ENCODE peak calls at places on chromosomes 6 and 20, in eight cellular contexts. H is brain microvascular endothelial cell; G is GM23248; W is CD4-positive, CD25-positive, alpha-beta regulatory T cell; D is CD8-positive, alpha-beta T cell; P is heart right ventricle; Y is psoas muscle; O is right lobe of liver. A is an unnamed sample.

GRCh38 chr20:3686867-3687321 is 5.1 kb upstream of the ADAM33 start:
- DNase-seq in O (no peak), P (peak; percentile 86), W (no peak), H (peak; percentile 56), Y (peak; percentile 91), D (no peak), G (peak; percentile 97), A (peak; percentile 30)

GRCh38 chr6:138498575-138499302 is 555 bp downstream of the NHSL1 start:
- DNase-seq in D (no peak), P (no peak), G (no peak), Y (no peak), O (no peak), H (no peak), W (no peak), A (no peak)

GRCh38 chr20:45783656-45784294 is 7.9 kb downstream of the WFDC3 start:
- DNase-seq in O (no peak), W (no peak), G (no peak), P (peak; percentile 38), Y (no peak), H (no peak), D (no peak), A (peak; percentile 64)

GRCh38 chr6:131968672-131969071 is 17.5 kb upstream of the CCN2 start:
- DNase-seq in W (no peak), O (no peak), P (no peak), D (no peak), G (no peak), Y (no peak), H (no peak), A (no peak)

GRCh38 chr6:136510782-136511181 is 39.4 kb downstream of the MAP7 start:
- DNase-seq in Y (no peak), G (no peak), W (no peak), P (no peak), O (no peak), H (no peak), D (no peak), A (no peak)

GRCh38 chr20:884983-885952 is 30.9 kb downstream of the ANGPT4 start:
- DNase-seq in O (no peak), D (no peak), W (no peak), H (peak; percentile 19), Y (peak; percentile 65), P (no peak), G (peak; percentile 75), A (peak; percentile 8)

GRCh38 chr20:62913043-62913630 is 13.2 kb downstream of the DIDO1 start:
- DNase-seq in Y (no peak), O (no peak), P (no peak), G (no peak), D (no peak), W (no peak), H (no peak), A (no peak)

GRCh38 chr6:20162515-20162914 is 49.8 kb downstream of the MBOAT1 start:
- DNase-seq in W (no peak), O (no peak), P (no peak), G (no peak), D (no peak), Y (no peak), H (no peak), A (no peak)

GRCh38 chr20:47753571-47754120 is 31.6 kb downstream of the SULF2 start:
- DNase-seq in G (no peak), H (no peak), W (no peak), Y (no peak), P (no peak), O (no peak), D (no peak), A (no peak)

GRCh38 chr20:53216856-53217576 is 244.9 kb downstream of the TSHZ2 start:
- DNase-seq in G (peak; percentile 44), O (peak; percentile 83), D (peak; percentile 84), Y (peak; percentile 74), P (peak; percentile 57), H (peak; percentile 0), W (peak; percentile 70), A (peak; percentile 82)

GRCh38 chr20:38001173-38001875 is 31.9 kb downstream of the TTI1 start:
- DNase-seq in P (no peak), H (peak; percentile 76), O (no peak), Y (no peak), W (no peak), G (peak; percentile 88), D (no peak), A (no peak)

GRCh38 chr20:41308726-41309413 is 8.7 kb downstream of the ZHX3 start:
- DNase-seq in H (no peak), P (no peak), D (no peak), G (peak; percentile 65), W (no peak), Y (no peak), O (no peak), A (no peak)

GRCh38 chr6:81002126-81002525 is 750.4 kb downstream of the TENT5A start:
- DNase-seq in W (no peak), G (peak; percentile 8), P (no peak), H (no peak), D (no peak), O (no peak), Y (no peak), A (no peak)

GRCh38 chr20:47927944-47928343 is 142.7 kb upstream of the SULF2 start:
- DNase-seq in D (no peak), Y (no peak), H (no peak), O (no peak), P (no peak), W (no peak), G (no peak), A (no peak)

GRCh38 chr20:5090191-5090590 is 29.6 kb downstream of the PCNA start:
- DNase-seq in O (no peak), D (no peak), W (no peak), P (peak; percentile 23), H (no peak), Y (no peak), G (no peak), A (peak; percentile 58)

GRCh38 chr6:17418281-17419188 is 25.1 kb downstream of the CAP2 start:
- DNase-seq in D (no peak), W (no peak), P (no peak), Y (peak; percentile 55), O (no peak), G (peak; percentile 76), H (peak; percentile 77), A (no peak)

GRCh38 chr6:17421406-17421805 is 28.0 kb downstream of the CAP2 start:
- DNase-seq in Y (no peak), P (no peak), W (no peak), G (no peak), H (no peak), D (no peak), O (no peak), A (no peak)

GRCh38 chr6:17417817-17418216 is 24.4 kb downstream of the CAP2 start:
- DNase-seq in O (no peak), P (no peak), D (no peak), Y (no peak), G (peak; percentile 87), W (no peak), H (peak; percentile 90), A (no peak)

GRCh38 chr6:17423018-17423417 is 29.6 kb downstream of the CAP2 start:
- DNase-seq in W (no peak), P (no peak), Y (no peak), G (no peak), H (no peak), O (no peak), D (no peak), A (no peak)

DNA sequence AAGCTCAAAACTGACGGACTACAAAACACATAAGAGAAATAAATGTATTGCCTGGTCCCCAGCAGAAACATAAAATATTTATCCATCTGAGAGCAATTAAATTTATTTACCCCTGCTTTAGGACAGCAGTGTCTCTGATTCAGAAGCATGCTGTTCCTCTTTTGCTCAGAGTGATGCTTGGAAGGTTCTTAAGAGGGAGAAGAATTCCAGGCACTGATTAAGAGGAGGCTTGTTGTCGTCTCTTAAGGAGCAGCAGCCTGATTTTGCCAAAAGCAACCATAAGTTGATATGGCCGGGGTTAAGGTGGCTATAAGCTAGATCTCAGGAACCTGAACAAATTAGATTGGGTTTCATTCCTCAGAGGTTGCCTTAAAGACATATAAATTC is 25.8 kb downstream of the CAP2 start:
- DNase-seq in D (no peak), H (no peak), O (no peak), Y (no peak), P (no peak), G (peak; percentile 52), W (no peak), A (no peak)
- H3K27ac ChIP-seq in D (no peak overlapping the region), H (peak overlapping the region; percentile 96), O (no peak overlapping the region), Y (peak overlapping the region; percentile 96), P (peak overlapping the region; percentile 67), G (peak overlapping the region; percentile 97), W (no peak overlapping the region), A (no peak overlapping the region)

DNA sequence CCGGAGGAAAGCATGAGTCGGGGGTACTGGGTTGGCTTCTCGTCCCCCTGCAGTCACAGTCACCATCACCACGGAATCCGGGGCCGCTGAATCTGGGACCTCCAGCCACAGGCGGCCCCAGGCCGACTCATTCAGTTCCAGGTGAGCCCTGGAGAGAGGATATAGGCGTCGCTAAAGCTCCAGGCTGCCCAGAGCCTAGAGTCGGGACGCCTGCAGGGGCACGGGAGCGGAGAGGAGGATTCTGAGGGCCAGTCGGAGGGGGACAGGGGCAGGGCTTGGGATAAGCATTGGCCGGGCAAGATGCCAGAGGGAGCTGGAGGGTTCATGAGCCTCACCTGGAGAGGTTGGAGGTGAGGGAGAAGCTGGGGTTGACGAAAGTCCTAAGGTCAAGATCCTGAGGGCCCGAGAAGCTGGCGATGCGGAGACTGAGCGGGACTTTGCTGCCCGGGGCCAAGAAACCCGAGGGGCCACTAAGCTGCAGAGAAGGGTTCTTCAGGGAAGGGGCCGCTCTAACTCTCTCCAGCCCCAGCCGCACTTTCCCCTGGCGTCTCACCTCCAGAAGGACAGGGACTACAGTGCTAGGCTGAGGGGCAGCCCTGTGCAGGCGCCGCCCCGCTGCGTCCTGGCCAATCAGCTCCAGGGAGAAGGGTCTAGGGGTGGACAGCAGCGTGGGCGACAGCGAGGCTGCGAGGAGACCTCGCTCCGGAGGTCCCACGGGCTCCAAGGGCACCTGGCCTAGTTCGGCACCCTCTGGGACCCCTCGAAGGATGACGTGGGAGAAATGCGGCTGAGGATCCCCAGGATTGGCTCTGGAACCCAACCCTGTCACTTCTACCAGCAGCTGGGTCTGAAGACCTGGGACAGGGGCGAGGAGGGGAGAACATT is 3.7 kb downstream of the SAPCD1 start:
- DNase-seq in Y (no peak), D (no peak), P (no peak), O (no peak), G (peak; percentile 35), W (no peak), H (no peak), A (no peak)
- H3K4me3 ChIP-seq in Y (peak overlapping the region; percentile 28), D (no peak overlapping the region), P (peak overlapping the region; percentile 26), O (no peak overlapping the region), G (peak overlapping the region; percentile 39), W (no peak overlapping the region), H (peak overlapping the region; percentile 41), A (no peak overlapping the region)

GRCh38 chr6:15402401-15403045 is 156.7 kb downstream of the JARID2 start:
- DNase-seq in Y (no peak), G (no peak), D (no peak), H (no peak), P (no peak), W (no peak), O (no peak), A (no peak)
- H3K27ac ChIP-seq in Y (peak overlapping the region; percentile 89), G (no peak overlapping the region), D (no peak overlapping the region), H (no peak overlapping the region), P (peak overlapping the region; percentile 20), W (no peak overlapping the region), O (no peak overlapping the region), A (no peak overlapping the region)

DNA sequence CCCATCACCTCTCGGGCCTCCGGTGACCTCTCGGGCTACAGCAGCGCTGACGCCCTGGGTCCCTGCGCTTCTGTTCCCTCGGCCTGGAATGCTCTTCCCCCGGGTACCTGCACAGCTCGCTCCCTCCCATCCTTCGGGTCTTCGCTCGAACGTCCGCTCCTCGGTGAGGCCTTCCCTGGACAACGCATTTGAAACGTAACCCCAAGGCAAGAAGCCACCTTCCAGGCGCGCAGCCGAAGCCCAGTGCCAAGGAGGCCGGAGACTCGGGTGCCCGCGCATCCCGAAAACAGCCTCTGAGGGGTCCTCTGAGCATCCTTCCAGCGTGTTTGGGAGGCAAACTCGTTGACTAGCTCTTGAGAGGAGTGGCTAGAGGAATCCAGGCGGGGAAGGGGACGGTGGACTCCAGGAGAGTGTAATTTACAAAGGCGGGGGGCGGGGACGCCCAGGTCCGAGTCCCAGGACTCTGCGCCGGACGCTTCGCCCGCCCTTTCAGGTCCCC is 87.0 kb downstream of the ZFP64 start:
- DNase-seq in D (no peak), P (no peak), W (no peak), G (peak; percentile 49), H (peak; percentile 18), Y (no peak), O (no peak), A (no peak)
- H3K4me3 ChIP-seq in D (peak overlapping the region; percentile 47), P (peak overlapping the region; percentile 49), W (no peak overlapping the region), G (peak overlapping the region; percentile 73), H (peak overlapping the region; percentile 82), Y (peak overlapping the region; percentile 55), O (peak overlapping the region; percentile 29), A (no peak overlapping the region)